ENCODE peak calls at places on chromosomes 4 and X, in seven cellular contexts. H is astrocyte of the spinal cord, S is T-cell, G is iris pigment epithelial cell, Q is hypothalamus, N is T-helper 1 cell, X is choroid plexus epithelial cell. T is an unnamed sample.
A peak's percentile ranks its signal among the peaks of the same experiment; 100 is the strongest.

GRCh38 chr4:7973545-7973981 is 33.9 kb upstream of the AFAP1 start:
- DNase-seq in S (no peak), N (no peak), X (peak; percentile 72), G (peak; percentile 77), H (peak; percentile 70), Q (no peak), T (peak; percentile 74)

GRCh38 chrX:18351774-18352173 is 2.7 kb downstream of the SCML2 start:
- DNase-seq in X (no peak), N (no peak), Q (no peak), G (no peak), H (no peak), S (no peak), T (no peak)

GRCh38 chr4:66574145-66574978 is 904.1 kb upstream of the EPHA5 start:
- DNase-seq in Q (no peak), X (peak; percentile 71), S (no peak), N (no peak), H (peak; percentile 89), G (peak; percentile 58), T (peak; percentile 65)

GRCh38 chr4:103303011-103303410 is 104.9 kb upstream of the CENPE start:
- DNase-seq in H (no peak), X (no peak), N (no peak), S (no peak), G (no peak), Q (no peak), T (no peak)

GRCh38 chr4:25308761-25309160 is 3.8 kb upstream of the ZCCHC4 start:
- DNase-seq in N (no peak), X (peak; percentile 63), S (no peak), Q (no peak), G (peak; percentile 69), H (no peak), T (peak; percentile 51)

GRCh38 chrX:20829665-20830481 is 544.3 kb upstream of the CNKSR2 start:
- DNase-seq in Q (no peak), S (no peak), H (peak; percentile 14), X (peak; percentile 27), G (peak; percentile 38), N (no peak), T (no peak)

GRCh38 chr4:118849867-118850812 is 14.2 kb upstream of the SEC24D start:
- DNase-seq in S (peak; percentile 27), G (peak; percentile 31), Q (no peak), N (peak; percentile 41), H (peak; percentile 34), X (peak; percentile 49), T (peak; percentile 14)

GRCh38 chr4:68498413-68499007 is 51.2 kb downstream of the TMPRSS11E start:
- DNase-seq in H (peak; percentile 68), X (peak; percentile 86), N (peak; percentile 39), S (peak; percentile 44), G (peak; percentile 70), Q (no peak), T (peak; percentile 62)

GRCh38 chr4:84940960-84941359 is 25.5 kb downstream of the WDFY3 start:
- DNase-seq in N (no peak), G (no peak), X (no peak), S (no peak), Q (no peak), H (no peak), T (no peak)

GRCh38 chr4:158172196-158172557 is 648 bp downstream of the GASK1B start:
- DNase-seq in G (peak; percentile 57), X (peak; percentile 73), H (peak; percentile 83), Q (no peak), N (no peak), S (no peak), T (peak; percentile 63)

GRCh38 chrX:69398881-69399280 is 105.2 kb upstream of the NALF2 start:
- DNase-seq in G (no peak), X (no peak), S (no peak), H (no peak), N (no peak), Q (no peak), T (no peak)

GRCh38 chr4:145132521-145133098 is 34.5 kb downstream of the ABCE1 start:
- DNase-seq in Q (no peak), G (peak; percentile 42), X (peak; percentile 47), N (no peak), H (peak; percentile 38), S (no peak), T (peak; percentile 26)

GRCh38 chrX:7215842-7216241 is 67.9 kb upstream of the PUDP start:
- DNase-seq in N (no peak), H (no peak), G (peak; percentile 10), X (no peak), Q (no peak), S (no peak), T (peak; percentile 13)

GRCh38 chr4:145234086-145234694 is 53.8 kb upstream of the OTUD4 start:
- DNase-seq in H (peak; percentile 69), X (peak; percentile 78), S (peak; percentile 28), G (peak; percentile 64), N (peak; percentile 22), Q (no peak), T (peak; percentile 67)

GRCh38 chr4:38185406-38185805 is 225.2 kb downstream of the PTTG2 start:
- DNase-seq in S (no peak), H (no peak), Q (no peak), G (no peak), X (no peak), N (no peak), T (no peak)

GRCh38 chr4:16897991-16898827 is at the start of gene LDB2:
- DNase-seq in G (peak; percentile 81), Q (peak; percentile 20), S (no peak), X (peak; percentile 91), H (peak; percentile 85), N (no peak), T (peak; percentile 88)

GRCh38 chr4:16029886-16030285 is 53.9 kb downstream of the PROM1 start:
- DNase-seq in H (no peak), S (no peak), Q (no peak), X (peak; percentile 35), G (peak; percentile 64), N (no peak), T (no peak)

GRCh38 chrX:78199851-78200250 is 60.4 kb upstream of the TAF9B start:
- DNase-seq in G (peak; percentile 12), H (peak; percentile 0), Q (no peak), S (no peak), N (no peak), X (peak; percentile 35), T (peak; percentile 8)

GRCh38 chr4:38371391-38371851 is 292.6 kb upstream of the KLF3 start:
- DNase-seq in H (peak; percentile 82), G (peak; percentile 30), Q (no peak), S (no peak), N (no peak), X (peak; percentile 30), T (peak; percentile 4)

GRCh38 chr4:114108869-114109268 is 129.4 kb upstream of the ARSJ start:
- DNase-seq in Q (no peak), X (peak; percentile 34), G (peak; percentile 38), H (peak; percentile 42), S (no peak), N (no peak), T (peak; percentile 65)

GRCh38 chrX:22542641-22543040 is 269.9 kb downstream of the CBLL2 start:
- DNase-seq in G (no peak), X (no peak), Q (no peak), S (no peak), N (no peak), H (no peak), T (peak; percentile 8)

GRCh38 chr4:98564847-98565246 is 93.6 kb downstream of the TSPAN5 start:
- DNase-seq in G (no peak), Q (no peak), N (no peak), S (no peak), H (no peak), X (no peak), T (no peak)

GRCh38 chrX:78378476-78379115 is 51.2 kb upstream of the CYSLTR1 start:
- DNase-seq in S (no peak), G (no peak), Q (no peak), X (no peak), H (no peak), N (no peak), T (no peak)

GRCh38 chr4:168605411-168605810 is 108.6 kb downstream of the PALLD start:
- DNase-seq in N (no peak), G (peak; percentile 87), X (peak; percentile 91), S (no peak), Q (no peak), H (peak; percentile 86), T (peak; percentile 83)

GRCh38 chrX:153775631-153776595 is 4.9 kb upstream of the SRPK3 start:
- DNase-seq in S (no peak), H (no peak), X (no peak), Q (no peak), G (no peak), N (no peak), T (no peak)

GRCh38 chrX:115460565-115460888 is 100.4 kb upstream of the PLS3 start:
- DNase-seq in N (no peak), G (peak; percentile 84), S (no peak), Q (no peak), H (peak; percentile 52), X (peak; percentile 74), T (peak; percentile 47)

GRCh38 chr4:16289872-16290554 is 63.7 kb upstream of the TAPT1 start:
- DNase-seq in X (peak; percentile 62), S (no peak), Q (no peak), H (peak; percentile 52), G (peak; percentile 39), N (no peak), T (peak; percentile 46)

GRCh38 chrX:17547658-17548057 is 172.7 kb downstream of the NHS start:
- DNase-seq in S (no peak), N (no peak), G (peak; percentile 86), Q (no peak), H (peak; percentile 91), X (peak; percentile 92), T (peak; percentile 91)

GRCh38 chr4:88738714-88739366 is 41.2 kb upstream of the NAP1L5 start:
- DNase-seq in Q (no peak), S (no peak), H (no peak), X (no peak), G (no peak), N (no peak), T (peak; percentile 32)

GRCh38 chr4:185774815-185775684 is 36.9 kb downstream of the SORBS2 start:
- DNase-seq in X (peak; percentile 96), Q (no peak), S (no peak), G (peak; percentile 92), N (no peak), H (peak; percentile 96), T (peak; percentile 74)

T was measured in IMR-90.